ENCODE peak calls at places on chromosomes 6 and 20, in four cellular contexts. N is prostate gland, I is foreskin fibroblast, E is retinal pigment epithelial cell. F is an unnamed sample.

GRCh38 chr6:154448448-154449096 is 61.9 kb downstream of the CNKSR3 start:
- DNase-seq in N (no peak), I (peak; percentile 79), E (peak; percentile 85), F (peak; percentile 86)

GRCh38 chr6:4017847-4018193 is 61.1 kb downstream of the FAM217A start:
- DNase-seq in N (no peak), I (peak; percentile 35), E (peak; percentile 54), F (no peak)

GRCh38 chr20:14879020-14879697 is 541.7 kb upstream of the FLRT3 start:
- DNase-seq in N (no peak), I (peak; percentile 86), E (no peak), F (peak; percentile 5)

GRCh38 chr20:44943828-44944227 is 16.4 kb downstream of the TOMM34 start:
- DNase-seq in N (no peak), I (no peak), E (no peak), F (no peak)

GRCh38 chr6:39102024-39102820 is 12.8 kb downstream of the SAYSD1 start:
- DNase-seq in N (no peak), I (peak; percentile 54), E (no peak), F (peak; percentile 52)

GRCh38 chr6:593907-594212 is 63.0 kb downstream of the HUS1B start:
- DNase-seq in N (no peak), I (no peak), E (no peak), F (no peak)

GRCh38 chr6:142868917-142869316 is 76.1 kb downstream of the HIVEP2 start:
- DNase-seq in N (no peak), I (no peak), E (no peak), F (no peak)

GRCh38 chr20:51579137-51579536 is 36.6 kb upstream of the NFATC2 start:
- DNase-seq in N (no peak), I (peak; percentile 69), E (no peak), F (no peak)

GRCh38 chr6:161436106-161436876 is 162.4 kb upstream of the AGPAT4 start:
- DNase-seq in N (no peak), I (no peak), E (no peak), F (no peak)

GRCh38 chr6:143325379-143326140 is 124.9 kb downstream of the ADAT2 start:
- DNase-seq in N (no peak), I (peak; percentile 72), E (no peak), F (no peak)

GRCh38 chr6:71107935-71108420 is 151.1 kb upstream of the B3GAT2 start:
- DNase-seq in N (no peak), I (peak; percentile 77), E (peak; percentile 67), F (peak; percentile 89)

GRCh38 chr20:3739926-3740599 is 7.6 kb downstream of the HSPA12B start:
- DNase-seq in N (no peak), I (no peak), E (no peak), F (no peak)

GRCh38 chr6:117215353-117216090 is 49.8 kb upstream of the VGLL2 start:
- DNase-seq in N (no peak), I (no peak), E (no peak), F (no peak)

GRCh38 chr6:92231220-92231701 is 1188.1 kb downstream of the EPHA7 start:
- DNase-seq in N (no peak), I (no peak), E (no peak), F (no peak)

GRCh38 chr6:140082867-140083297 is 708.4 kb upstream of the CITED2 start:
- DNase-seq in N (peak; percentile 30), I (peak; percentile 76), E (no peak), F (no peak)

GRCh38 chr6:107323133-107323785 is 136.1 kb downstream of the PDSS2 start:
- DNase-seq in N (no peak), I (peak; percentile 92), E (no peak), F (no peak)
- TF ChIP-seq CTCF in N (no peak), I (no peak), E (no peak), F (no peak)

DNA sequence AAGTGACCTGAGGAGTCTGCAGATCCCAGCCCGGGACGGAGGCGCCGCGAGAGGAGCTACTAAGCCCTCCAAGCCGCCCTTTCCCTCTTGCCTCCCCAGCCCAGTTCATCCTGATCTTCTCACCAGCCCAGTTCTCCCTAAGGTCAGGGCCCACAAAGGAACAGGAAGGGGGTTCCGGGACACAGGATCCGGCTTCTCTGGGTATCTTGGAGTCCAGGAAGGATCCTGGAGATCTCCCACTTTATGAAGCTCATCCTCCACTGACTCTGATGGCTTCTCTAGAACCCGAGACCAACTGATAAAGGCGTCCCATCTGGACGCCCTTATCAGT is 36.9 kb upstream of the HLA-C start:
- DNase-seq in N (no peak), I (no peak), E (no peak), F (no peak)
- H3K4me3 ChIP-seq in N (peak overlapping the region; percentile 39), I (no peak overlapping the region), E (no peak overlapping the region), F (no peak overlapping the region)

DNA sequence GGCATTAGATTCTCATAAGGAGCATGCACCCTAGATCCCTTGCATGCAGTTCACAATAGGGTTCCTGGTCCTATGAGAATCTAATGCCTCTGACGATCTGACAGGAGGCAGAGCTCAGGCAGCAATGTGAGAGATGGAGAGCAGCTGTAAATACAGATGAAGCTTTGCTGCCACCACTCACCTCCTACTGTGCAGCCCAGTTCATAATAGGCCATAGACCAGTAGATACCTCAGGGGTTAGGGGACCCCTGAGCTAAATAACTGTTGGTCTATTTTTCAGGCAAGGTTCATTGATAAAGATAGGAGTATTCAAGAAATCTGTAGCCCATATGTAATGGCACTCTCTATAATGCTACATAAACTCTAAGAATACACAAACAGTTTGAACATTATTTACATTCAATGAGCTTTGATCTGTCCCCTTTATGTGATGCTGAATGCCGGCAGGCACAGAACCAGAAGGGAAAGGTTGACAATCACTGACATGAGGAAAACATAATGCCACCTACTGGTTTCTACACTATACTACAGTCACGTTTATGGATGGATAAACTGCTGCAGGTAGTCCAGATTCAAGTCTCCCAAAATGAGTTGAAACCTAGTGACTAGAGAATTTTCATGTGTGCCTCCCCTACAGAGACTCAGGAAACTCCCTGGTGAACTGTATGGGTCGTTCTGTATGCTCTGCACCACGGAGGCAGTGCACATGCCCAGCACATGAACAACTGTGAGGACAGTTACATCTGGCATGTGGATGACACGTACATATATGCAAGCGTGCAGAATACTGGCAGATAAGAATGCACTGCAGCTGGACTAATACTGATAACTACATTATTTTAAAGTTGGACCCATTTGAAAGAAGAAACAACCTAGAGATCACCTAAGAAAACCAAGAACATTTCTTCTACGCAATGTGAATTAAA is 72.0 kb downstream of the DST start:
- DNase-seq in N (no peak), I (peak; percentile 52), E (no peak), F (no peak)
- TF ChIP-seq CTCF in N (peak; percentile 63), I (peak; percentile 54), E (peak; percentile 65), F (peak; percentile 61)

GRCh38 chr6:41318648-41319565 is 16.5 kb upstream of the NCR2 start:
- DNase-seq in N (peak; percentile 67), I (peak; percentile 90), E (peak; percentile 6), F (peak; percentile 11)
- H3K4me3 ChIP-seq in N (peak overlapping the region; percentile 12), I (peak overlapping the region; percentile 33), E (peak overlapping the region; percentile 34), F (peak overlapping the region; percentile 19)

F was measured in astrocyte of the cerebellum.